ENCODE peak calls at places on chromosome 6, in nine cellular contexts. One of them, this sample, is unnamed.

GRCh38 chr6:111011360-111012142 is 29.7 kb downstream of the RPF2 start:
- DNase-seq in pancreas: no peak
- DNase-seq in osteocyte: no peak
- DNase-seq in OCI-LY7: peak
- DNase-seq in WTC11: no peak
- DNase-seq in mammary epithelial cell: peak
- DNase-seq in MM.1S: peak
- DNase-seq in psoas muscle: no peak
- DNase-seq in HFF-Myc: no peak
- DNase-seq in this sample: no peak

GRCh38 chr6:106918128-106918527 is 56.4 kb downstream of the CD24 start:
- DNase-seq in pancreas: peak
- DNase-seq in MM.1S: no peak
- DNase-seq in WTC11: no peak
- DNase-seq in mammary epithelial cell: no peak
- DNase-seq in HFF-Myc: no peak
- DNase-seq in OCI-LY7: no peak
- DNase-seq in psoas muscle: no peak
- DNase-seq in osteocyte: no peak
- DNase-seq in this sample: no peak

GRCh38 chr6:20699402-20699801 is 165.1 kb downstream of the CDKAL1 start:
- DNase-seq in psoas muscle: no peak
- DNase-seq in pancreas: peak
- DNase-seq in mammary epithelial cell: no peak
- DNase-seq in HFF-Myc: no peak
- DNase-seq in MM.1S: no peak
- DNase-seq in OCI-LY7: no peak
- DNase-seq in WTC11: no peak
- DNase-seq in osteocyte: no peak
- DNase-seq in this sample: no peak

GRCh38 chr6:111482236-111482958 is 621 bp downstream of the REV3L start:
- DNase-seq in osteocyte: no peak
- DNase-seq in pancreas: peak
- DNase-seq in MM.1S: peak
- DNase-seq in mammary epithelial cell: peak
- DNase-seq in WTC11: peak
- DNase-seq in psoas muscle: peak
- DNase-seq in HFF-Myc: no peak
- DNase-seq in OCI-LY7: peak
- DNase-seq in this sample: peak

GRCh38 chr6:122869437-122870024 is 80.5 kb downstream of the SMPDL3A start:
- DNase-seq in mammary epithelial cell: peak
- DNase-seq in psoas muscle: no peak
- DNase-seq in OCI-LY7: peak
- DNase-seq in HFF-Myc: peak
- DNase-seq in osteocyte: no peak
- DNase-seq in pancreas: peak
- DNase-seq in MM.1S: peak
- DNase-seq in WTC11: peak
- DNase-seq in this sample: peak

GRCh38 chr6:159935065-159935464 is 33.8 kb upstream of the IGF2R start:
- DNase-seq in HFF-Myc: no peak
- DNase-seq in MM.1S: no peak
- DNase-seq in mammary epithelial cell: no peak
- DNase-seq in pancreas: no peak
- DNase-seq in osteocyte: no peak
- DNase-seq in WTC11: no peak
- DNase-seq in psoas muscle: no peak
- DNase-seq in OCI-LY7: no peak
- DNase-seq in this sample: no peak

GRCh38 chr6:122903266-122903915 is 92.6 kb upstream of the CLVS2 start:
- DNase-seq in psoas muscle: no peak
- DNase-seq in OCI-LY7: no peak
- DNase-seq in osteocyte: no peak
- DNase-seq in MM.1S: no peak
- DNase-seq in mammary epithelial cell: no peak
- DNase-seq in HFF-Myc: no peak
- DNase-seq in WTC11: no peak
- DNase-seq in pancreas: no peak
- DNase-seq in this sample: no peak

GRCh38 chr6:106557837-106558236 is 71.5 kb downstream of the RTN4IP1 start:
- DNase-seq in MM.1S: no peak
- DNase-seq in pancreas: no peak
- DNase-seq in mammary epithelial cell: no peak
- DNase-seq in osteocyte: no peak
- DNase-seq in OCI-LY7: no peak
- DNase-seq in WTC11: no peak
- DNase-seq in HFF-Myc: no peak
- DNase-seq in psoas muscle: no peak
- DNase-seq in this sample: no peak

GRCh38 chr6:122614303-122614702 is 4.1 kb downstream of the PKIB start:
- DNase-seq in psoas muscle: no peak
- DNase-seq in HFF-Myc: no peak
- DNase-seq in pancreas: no peak
- DNase-seq in osteocyte: no peak
- DNase-seq in WTC11: no peak
- DNase-seq in MM.1S: no peak
- DNase-seq in OCI-LY7: no peak
- DNase-seq in mammary epithelial cell: no peak
- DNase-seq in this sample: no peak

GRCh38 chr6:11080296-11080695 is 13.3 kb upstream of the SMIM13 start:
- DNase-seq in WTC11: no peak
- DNase-seq in OCI-LY7: no peak
- DNase-seq in pancreas: no peak
- DNase-seq in psoas muscle: no peak
- DNase-seq in MM.1S: no peak
- DNase-seq in mammary epithelial cell: no peak
- DNase-seq in HFF-Myc: no peak
- DNase-seq in osteocyte: no peak
- DNase-seq in this sample: no peak

GRCh38 chr6:136655251-136656014 is 105.2 kb upstream of the MAP7 start:
- DNase-seq in psoas muscle: no peak
- DNase-seq in WTC11: no peak
- DNase-seq in MM.1S: no peak
- DNase-seq in pancreas: no peak
- DNase-seq in OCI-LY7: no peak
- DNase-seq in osteocyte: no peak
- DNase-seq in HFF-Myc: no peak
- DNase-seq in mammary epithelial cell: no peak
- DNase-seq in this sample: no peak

GRCh38 chr6:160737934-160738333 is 35.9 kb downstream of the PLG start:
- DNase-seq in pancreas: no peak
- DNase-seq in psoas muscle: no peak
- DNase-seq in MM.1S: no peak
- DNase-seq in WTC11: no peak
- DNase-seq in OCI-LY7: no peak
- DNase-seq in mammary epithelial cell: peak
- DNase-seq in osteocyte: no peak
- DNase-seq in HFF-Myc: no peak
- DNase-seq in this sample: no peak

GRCh38 chr6:150298029-150298380 is 70.8 kb upstream of the IYD start:
- DNase-seq in HFF-Myc: no peak
- DNase-seq in osteocyte: no peak
- DNase-seq in psoas muscle: no peak
- DNase-seq in MM.1S: no peak
- DNase-seq in pancreas: no peak
- DNase-seq in WTC11: no peak
- DNase-seq in mammary epithelial cell: peak
- DNase-seq in OCI-LY7: no peak
- DNase-seq in this sample: no peak

GRCh38 chr6:163771180-163771579 is 356.7 kb downstream of the QKI start:
- DNase-seq in MM.1S: no peak
- DNase-seq in mammary epithelial cell: no peak
- DNase-seq in psoas muscle: no peak
- DNase-seq in pancreas: no peak
- DNase-seq in HFF-Myc: no peak
- DNase-seq in osteocyte: no peak
- DNase-seq in OCI-LY7: no peak
- DNase-seq in WTC11: no peak
- DNase-seq in this sample: no peak

GRCh38 chr6:68652117-68652536 is 17.0 kb downstream of the ADGRB3 start:
- DNase-seq in WTC11: no peak
- DNase-seq in osteocyte: no peak
- DNase-seq in MM.1S: no peak
- DNase-seq in HFF-Myc: no peak
- DNase-seq in mammary epithelial cell: no peak
- DNase-seq in pancreas: no peak
- DNase-seq in OCI-LY7: no peak
- DNase-seq in psoas muscle: no peak
- DNase-seq in this sample: no peak

GRCh38 chr6:27078734-27079357 is 168.7 kb upstream of the PRSS16 start:
- DNase-seq in WTC11: peak
- DNase-seq in MM.1S: peak
- DNase-seq in OCI-LY7: peak
- DNase-seq in psoas muscle: no peak
- DNase-seq in HFF-Myc: no peak
- DNase-seq in mammary epithelial cell: peak
- DNase-seq in osteocyte: no peak
- DNase-seq in pancreas: peak
- DNase-seq in this sample: peak

GRCh38 chr6:82363368-82364086 is at the start of gene TPBG:
- DNase-seq in mammary epithelial cell: peak
- DNase-seq in OCI-LY7: no peak
- DNase-seq in MM.1S: peak
- DNase-seq in psoas muscle: peak
- DNase-seq in osteocyte: peak
- DNase-seq in WTC11: peak
- DNase-seq in HFF-Myc: peak
- DNase-seq in pancreas: peak
- DNase-seq in this sample: no peak

GRCh38 chr6:82362868-82363267 is 749 bp upstream of the TPBG start:
- DNase-seq in OCI-LY7: no peak
- DNase-seq in pancreas: no peak
- DNase-seq in mammary epithelial cell: no peak
- DNase-seq in MM.1S: no peak
- DNase-seq in WTC11: no peak
- DNase-seq in psoas muscle: peak
- DNase-seq in HFF-Myc: peak
- DNase-seq in osteocyte: no peak
- DNase-seq in this sample: no peak

GRCh38 chr6:82364087-82365010 is 732 bp downstream of the TPBG start:
- DNase-seq in osteocyte: peak
- DNase-seq in MM.1S: no peak
- DNase-seq in psoas muscle: peak
- DNase-seq in OCI-LY7: no peak
- DNase-seq in HFF-Myc: no peak
- DNase-seq in pancreas: peak
- DNase-seq in mammary epithelial cell: peak
- DNase-seq in WTC11: peak
- DNase-seq in this sample: peak

GRCh38 chr6:82362144-82362543 is 1.5 kb upstream of the TPBG start:
- DNase-seq in WTC11: no peak
- DNase-seq in psoas muscle: no peak
- DNase-seq in MM.1S: no peak
- DNase-seq in HFF-Myc: no peak
- DNase-seq in OCI-LY7: no peak
- DNase-seq in pancreas: no peak
- DNase-seq in mammary epithelial cell: no peak
- DNase-seq in osteocyte: no peak
- DNase-seq in this sample: no peak

DNA sequence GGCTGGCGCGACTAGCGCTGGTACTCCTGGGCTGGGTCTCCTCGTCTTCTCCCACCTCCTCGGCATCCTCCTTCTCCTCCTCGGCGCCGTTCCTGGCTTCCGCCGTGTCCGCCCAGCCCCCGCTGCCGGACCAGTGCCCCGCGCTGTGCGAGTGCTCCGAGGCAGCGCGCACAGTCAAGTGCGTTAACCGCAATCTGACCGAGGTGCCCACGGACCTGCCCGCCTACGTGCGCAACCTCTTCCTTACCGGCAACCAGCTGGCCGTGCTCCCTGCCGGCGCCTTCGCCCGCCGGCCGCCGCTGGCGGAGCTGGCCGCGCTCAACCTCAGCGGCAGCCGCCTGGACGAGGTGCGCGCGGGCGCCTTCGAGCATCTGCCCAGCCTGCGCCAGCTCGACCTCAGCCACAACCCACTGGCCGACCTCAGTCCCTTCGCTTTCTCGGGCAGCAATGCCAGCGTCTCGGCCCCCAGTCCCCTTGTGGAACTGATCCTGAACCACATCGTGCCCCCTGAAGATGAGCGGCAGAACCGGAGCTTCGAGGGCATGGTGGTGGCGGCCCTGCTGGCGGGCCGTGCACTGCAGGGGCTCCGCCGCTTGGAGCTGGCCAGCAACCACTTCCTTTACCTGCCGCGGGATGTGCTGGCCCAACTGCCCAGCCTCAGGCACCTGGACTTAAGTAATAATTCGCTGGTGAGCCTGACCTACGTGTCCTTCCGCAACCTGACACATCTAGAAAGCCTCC is 1.6 kb downstream of the TPBG start:
- DNase-seq in osteocyte: peak
- DNase-seq in mammary epithelial cell: peak
- DNase-seq in WTC11: peak
- DNase-seq in HFF-Myc: no peak
- DNase-seq in OCI-LY7: no peak
- DNase-seq in MM.1S: no peak
- DNase-seq in psoas muscle: peak
- DNase-seq in pancreas: peak
- DNase-seq in this sample: no peak
- TF ChIP-seq CTCF in osteocyte: peak
- TF ChIP-seq CTCF in mammary epithelial cell: peak
- TF ChIP-seq CTCF in WTC11: no peak
- TF ChIP-seq CTCF in HFF-Myc: no peak
- TF ChIP-seq CTCF in OCI-LY7: no peak
- TF ChIP-seq CTCF in MM.1S: no peak
- TF ChIP-seq CTCF in psoas muscle: no peak
- TF ChIP-seq CTCF in pancreas: peak
- TF ChIP-seq CTCF in this sample: no peak

GRCh38 chr6:77173472-77174074 is 289.7 kb downstream of the HTR1B start:
- DNase-seq in OCI-LY7: no peak
- DNase-seq in psoas muscle: no peak
- DNase-seq in mammary epithelial cell: peak
- DNase-seq in WTC11: peak
- DNase-seq in osteocyte: no peak
- DNase-seq in pancreas: no peak
- DNase-seq in HFF-Myc: no peak
- DNase-seq in MM.1S: no peak
- DNase-seq in this sample: no peak
- TF ChIP-seq CTCF in OCI-LY7: no peak
- TF ChIP-seq CTCF in psoas muscle: no peak
- TF ChIP-seq CTCF in mammary epithelial cell: no peak
- TF ChIP-seq CTCF in WTC11: peak
- TF ChIP-seq CTCF in osteocyte: peak
- TF ChIP-seq CTCF in pancreas: no peak
- TF ChIP-seq CTCF in HFF-Myc: no peak
- TF ChIP-seq CTCF in MM.1S: no peak
- TF ChIP-seq CTCF in this sample: no peak

GRCh38 chr6:31657406-31658157 is 1.9 kb downstream of the APOM start:
- DNase-seq in OCI-LY7: no peak
- DNase-seq in WTC11: no peak
- DNase-seq in osteocyte: no peak
- DNase-seq in HFF-Myc: no peak
- DNase-seq in pancreas: no peak
- DNase-seq in psoas muscle: no peak
- DNase-seq in mammary epithelial cell: no peak
- DNase-seq in MM.1S: no peak
- DNase-seq in this sample: peak
- TF ChIP-seq CTCF in OCI-LY7: no peak
- TF ChIP-seq CTCF in WTC11: no peak
- TF ChIP-seq CTCF in osteocyte: no peak
- TF ChIP-seq CTCF in HFF-Myc: no peak
- TF ChIP-seq CTCF in pancreas: no peak
- TF ChIP-seq CTCF in psoas muscle: no peak
- TF ChIP-seq CTCF in mammary epithelial cell: no peak
- TF ChIP-seq CTCF in MM.1S: no peak
- TF ChIP-seq CTCF in this sample: no peak

GRCh38 chr6:145508107-145508506 is 227.2 kb downstream of the EPM2A start:
- DNase-seq in OCI-LY7: peak
- DNase-seq in psoas muscle: no peak
- DNase-seq in WTC11: peak
- DNase-seq in MM.1S: no peak
- DNase-seq in mammary epithelial cell: peak
- DNase-seq in osteocyte: no peak
- DNase-seq in pancreas: no peak
- DNase-seq in HFF-Myc: no peak
- DNase-seq in this sample: no peak
- TF ChIP-seq CTCF in OCI-LY7: peak
- TF ChIP-seq CTCF in psoas muscle: no peak
- TF ChIP-seq CTCF in WTC11: peak
- TF ChIP-seq CTCF in MM.1S: peak
- TF ChIP-seq CTCF in mammary epithelial cell: peak
- TF ChIP-seq CTCF in osteocyte: no peak
- TF ChIP-seq CTCF in pancreas: no peak
- TF ChIP-seq CTCF in HFF-Myc: peak
- TF ChIP-seq CTCF in this sample: no peak

This sample was measured in activated CD8-positive, alpha-beta T cell treated with anti-CD3 and anti-CD28 coated beads for 36 hours.